ENCODE peak calls at places on chromosomes 2 and 18, in four cellular contexts. I is A673, F is hepatocyte, M is lung. H is an unnamed sample.

GRCh38 chr2:27322301-27322765 is 564 bp downstream of the MPV17 start:
- DNase-seq in F (peak; percentile 44), M (no peak), I (no peak), H (no peak)

GRCh38 chr2:11613297-11613696 is 56.7 kb downstream of the NTSR2 start:
- DNase-seq in F (no peak), M (no peak), I (no peak), H (no peak)

GRCh38 chr2:145460151-145460550 is 940.2 kb upstream of the ZEB2 start:
- DNase-seq in F (no peak), M (no peak), I (peak; percentile 14), H (peak; percentile 32)

GRCh38 chr2:128599700-128600099 is 281.0 kb upstream of the HS6ST1 start:
- DNase-seq in M (no peak), F (no peak), I (no peak), H (no peak)

GRCh38 chr2:64666810-64667438 is 13.2 kb upstream of the SERTAD2 start:
- DNase-seq in F (no peak), M (no peak), I (no peak), H (no peak)

GRCh38 chr2:8154936-8155335 is 526.9 kb upstream of the ID2 start:
- DNase-seq in I (no peak), F (no peak), M (no peak), H (no peak)

GRCh38 chr2:222024934-222025890 is 273.6 kb downstream of the PAX3 start:
- DNase-seq in M (no peak), F (peak; percentile 60), I (peak; percentile 73), H (no peak)

GRCh38 chr2:196376984-196377877 is 205.9 kb upstream of the STK17B start:
- DNase-seq in I (no peak), F (no peak), M (no peak), H (peak; percentile 52)

GRCh38 chr2:9071032-9071431 is 67.5 kb upstream of the MBOAT2 start:
- DNase-seq in I (peak; percentile 75), M (no peak), F (peak; percentile 81), H (peak; percentile 75)

GRCh38 chr2:53460347-53460746 is 307.3 kb upstream of the CHAC2 start:
- DNase-seq in I (peak; percentile 33), F (peak; percentile 36), M (no peak), H (no peak)

GRCh38 chr18:13564579-13564978 is 161.8 kb downstream of the FAM210A start:
- DNase-seq in I (no peak), M (no peak), F (no peak), H (no peak)

GRCh38 chr18:48968412-48969215 is 17.8 kb upstream of the SMAD7 start:
- DNase-seq in I (no peak), F (no peak), M (no peak), H (no peak)

GRCh38 chr18:51066273-51066672 is 36.3 kb downstream of the SMAD4 start:
- DNase-seq in I (no peak), F (no peak), M (no peak), H (no peak)

GRCh38 chr2:46989491-46990230 is 74.1 kb upstream of the MCFD2 start:
- DNase-seq in M (no peak), I (no peak), F (no peak), H (no peak)
- TF ChIP-seq CTCF in M (no peak), I (no peak), F (no peak), H (no peak)

GRCh38 chr2:120448427-120448826 is 102.5 kb downstream of the INHBB start:
- DNase-seq in F (no peak), M (no peak), I (no peak), H (no peak)

GRCh38 chr2:120445431-120446143 is 99.7 kb downstream of the INHBB start:
- DNase-seq in M (no peak), F (no peak), I (peak; percentile 24), H (peak; percentile 16)

GRCh38 chr2:120447122-120447785 is 101.3 kb downstream of the INHBB start:
- DNase-seq in I (no peak), F (no peak), M (no peak), H (no peak)

GRCh38 chr2:120444691-120445240 is 98.8 kb downstream of the INHBB start:
- DNase-seq in I (no peak), M (no peak), F (no peak), H (no peak)

GRCh38 chr2:120446236-120447121 is 100.5 kb downstream of the INHBB start:
- DNase-seq in F (no peak), I (no peak), M (no peak), H (no peak)
- H3K27me3 ChIP-seq in F (peaks cover 20% of the 10 kb centered on the region), I (peaks cover 13% of the 10 kb centered on the region), M (no peaks in the 10 kb centered on the region), H (peaks cover 27% of the 10 kb centered on the region)

DNA sequence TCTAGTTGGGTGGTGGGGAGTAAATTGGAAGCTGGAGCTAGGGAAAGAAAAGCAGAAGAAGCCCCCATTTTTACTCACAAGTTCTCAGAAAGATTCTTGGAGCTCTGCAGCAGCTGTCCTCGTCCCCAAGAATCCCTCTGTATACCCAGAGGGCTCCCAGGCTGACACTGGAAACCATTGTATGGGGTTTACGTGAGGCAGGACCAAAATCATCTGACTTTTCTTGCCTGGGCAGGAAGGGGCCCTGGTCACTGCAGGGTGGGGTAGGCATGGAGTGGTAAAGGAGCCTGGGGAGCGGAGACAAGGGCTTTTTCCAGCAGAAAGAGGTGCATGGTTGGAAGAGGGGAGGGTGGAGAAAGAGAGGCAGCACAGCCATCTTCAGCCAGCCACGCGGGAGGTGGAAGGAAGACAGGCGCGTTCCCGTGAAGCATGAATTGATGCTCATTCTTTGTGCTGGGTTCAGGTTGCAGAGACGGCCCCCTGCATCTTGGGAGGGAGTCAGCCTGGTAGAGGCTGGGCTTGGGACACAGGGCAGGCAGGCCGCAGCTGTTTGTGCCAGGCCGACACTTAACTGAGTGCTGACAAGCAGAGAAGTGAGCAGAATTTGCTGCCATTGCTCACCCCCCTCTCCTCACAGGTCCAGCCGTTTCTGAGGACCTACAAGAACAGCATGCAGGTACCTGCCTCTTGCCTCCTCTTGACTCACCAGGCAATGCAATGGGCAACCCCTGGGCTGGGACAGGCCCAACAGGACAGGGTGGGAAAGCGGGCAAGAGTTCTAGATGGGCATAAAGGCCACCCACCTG is 94.8 kb downstream of the PLB1 start:
- DNase-seq in I (no peak), F (no peak), M (no peak), H (no peak)
- H3K27ac ChIP-seq in I (no peak overlapping the region), F (no peak overlapping the region), M (no peak overlapping the region), H (no peak overlapping the region)

GRCh38 chr2:720842-721241 is 43.6 kb upstream of the TMEM18 start:
- DNase-seq in I (no peak), M (no peak), F (no peak), H (no peak)

GRCh38 chr2:727071-727470 is 49.9 kb upstream of the TMEM18 start:
- DNase-seq in F (no peak), I (no peak), M (no peak), H (no peak)

GRCh38 chr2:726158-726557 is 49.0 kb upstream of the TMEM18 start:
- DNase-seq in F (no peak), I (no peak), M (no peak), H (no peak)

GRCh38 chr2:725464-725863 is 48.3 kb upstream of the TMEM18 start:
- DNase-seq in F (no peak), I (no peak), M (no peak), H (no peak)

GRCh38 chr2:723761-724160 is 46.6 kb upstream of the TMEM18 start:
- DNase-seq in I (no peak), M (no peak), F (no peak), H (no peak)
- TF ChIP-seq CTCF in I (no peak), M (no peak), F (no peak), H (no peak)

GRCh38 chr2:72144412-72144745 is 3.3 kb downstream of the CYP26B1 start:
- DNase-seq in I (no peak), M (no peak), F (no peak), H (no peak)
- H3K27me3 ChIP-seq in I (peaks cover 36% of the 10 kb centered on the region), M (peaks cover 4% of the 10 kb centered on the region), F (peaks cover 62% of the 10 kb centered on the region), H (peaks cover 46% of the 10 kb centered on the region)

DNA sequence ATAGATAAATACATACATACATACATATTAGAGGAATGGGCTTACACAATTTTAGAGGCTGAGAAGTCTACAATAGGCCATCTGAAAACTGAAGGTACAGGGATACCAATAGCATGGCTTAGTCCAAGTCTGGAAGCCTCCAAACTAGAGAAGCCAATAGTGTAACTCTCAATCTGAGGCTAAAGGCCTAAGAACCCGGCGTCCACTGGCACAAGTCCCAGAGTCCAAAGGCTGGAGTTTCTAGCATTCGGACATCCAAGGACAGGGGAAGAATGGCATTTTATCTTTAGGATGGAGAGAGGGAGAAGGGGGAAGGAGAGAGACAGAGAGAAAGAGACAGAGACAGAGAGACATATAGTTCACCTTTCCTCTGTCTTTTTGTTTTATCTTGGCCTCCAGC is 63.7 kb upstream of the SYT4 start:
- DNase-seq in I (no peak), M (no peak), F (no peak), H (no peak)
- H3K27ac ChIP-seq in I (no peak overlapping the region), M (no peak overlapping the region), F (no peak overlapping the region), H (no peak overlapping the region)

GRCh38 chr2:226794751-226795171 is 4.9 kb downstream of the IRS1 start:
- DNase-seq in F (peak; percentile 42), I (peak; percentile 74), M (no peak), H (peak; percentile 57)
- TF ChIP-seq CTCF in F (no peak), I (no peak), M (no peak), H (peak; percentile 25)

DNA sequence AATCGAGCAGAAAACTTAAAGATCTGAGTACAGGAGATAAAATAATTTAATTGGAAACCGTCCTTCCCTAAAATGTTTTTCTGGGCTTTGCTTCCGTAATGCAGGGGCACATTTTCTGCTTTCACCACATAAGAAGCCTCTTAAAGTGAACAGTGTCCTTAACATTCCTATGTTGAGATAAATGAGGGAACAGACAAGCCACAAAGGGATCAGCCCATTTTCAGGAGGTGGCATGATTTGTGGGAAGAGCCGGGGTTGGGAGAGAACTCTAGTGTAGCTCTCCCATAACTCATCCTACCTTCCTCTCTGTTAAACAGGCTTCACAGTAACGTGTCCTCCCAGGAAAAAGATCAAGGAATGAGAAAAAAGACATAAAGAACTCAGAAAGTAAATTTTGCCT is 56.9 kb upstream of the ACVR1C start:
- DNase-seq in I (no peak), M (no peak), F (no peak), H (no peak)
- H3K27me3 ChIP-seq in I (no peaks in the 10 kb centered on the region), M (no peaks in the 10 kb centered on the region), F (no peaks in the 10 kb centered on the region), H (no peaks in the 10 kb centered on the region)

DNA sequence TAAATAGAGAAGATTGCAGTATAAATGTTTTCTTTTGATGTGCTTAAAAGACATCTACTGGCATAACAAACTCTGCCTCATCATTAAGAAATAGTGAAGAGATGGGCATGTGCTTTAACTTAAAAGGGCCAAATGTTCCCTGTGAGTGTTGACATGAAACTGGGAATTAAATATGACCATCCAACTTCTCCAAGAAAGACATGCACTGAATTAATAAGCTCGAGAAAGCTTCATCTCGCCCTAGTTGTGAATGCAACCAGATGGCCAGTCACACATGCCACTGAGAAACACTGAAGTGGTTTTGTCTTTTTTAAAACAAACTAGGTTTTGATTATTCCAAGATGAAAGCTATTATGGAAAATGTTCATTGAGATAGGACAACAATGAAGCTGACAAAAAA is 479.2 kb downstream of the RIT2 start:
- DNase-seq in F (no peak), I (no peak), M (no peak), H (no peak)
- H3K27ac ChIP-seq in F (no peak overlapping the region), I (no peak overlapping the region), M (no peak overlapping the region), H (no peak overlapping the region)

GRCh38 chr2:174901075-174901474 is 104.1 kb downstream of the CHN1 start:
- DNase-seq in M (no peak), I (no peak), F (peak; percentile 11), H (peak; percentile 6)
- TF ChIP-seq CTCF in M (no peak), I (no peak), F (no peak), H (no peak)